ENCODE peak calls at places on chromosomes 16 and 17, in four cellular contexts. One of them, this sample, is unnamed.

GRCh38 chr16:9047689-9048301 is 43.6 kb upstream of the HAPSTR1 start:
- DNase-seq in NCI-H748 treated with DMSO at 0.1 percent for 48 hours: no peak
- DNase-seq in ascending aorta: peak; percentile 97
- DNase-seq in left lung: peak; percentile 90
- DNase-seq in this sample: peak; percentile 90

GRCh38 chr17:76611747-76612143 is 26.1 kb upstream of the ST6GALNAC2 start:
- DNase-seq in NCI-H748 treated with DMSO at 0.1 percent for 48 hours: no peak
- DNase-seq in ascending aorta: peak; percentile 31
- DNase-seq in left lung: no peak
- DNase-seq in this sample: no peak

GRCh38 chr17:77313831-77314230 is 173.1 kb downstream of the SEC14L1 start:
- DNase-seq in NCI-H748 treated with DMSO at 0.1 percent for 48 hours: no peak
- DNase-seq in ascending aorta: peak; percentile 41
- DNase-seq in left lung: peak; percentile 26
- DNase-seq in this sample: no peak

GRCh38 chr16:23852794-23853562 is 17.2 kb downstream of the PRKCB start:
- DNase-seq in NCI-H748 treated with DMSO at 0.1 percent for 48 hours: no peak
- DNase-seq in ascending aorta: no peak
- DNase-seq in left lung: no peak
- DNase-seq in this sample: no peak

GRCh38 chr16:54026456-54026855 is 260.1 kb downstream of the IRX3 start:
- DNase-seq in NCI-H748 treated with DMSO at 0.1 percent for 48 hours: no peak
- DNase-seq in ascending aorta: no peak
- DNase-seq in left lung: no peak
- DNase-seq in this sample: no peak

GRCh38 chr16:86242244-86243122 is 267.8 kb upstream of the FOXF1 start:
- DNase-seq in NCI-H748 treated with DMSO at 0.1 percent for 48 hours: no peak
- DNase-seq in ascending aorta: no peak
- DNase-seq in left lung: no peak
- DNase-seq in this sample: no peak

GRCh38 chr17:44987194-44987882 is 19.2 kb upstream of the C1QL1 start:
- DNase-seq in NCI-H748 treated with DMSO at 0.1 percent for 48 hours: no peak
- DNase-seq in ascending aorta: no peak
- DNase-seq in left lung: no peak
- DNase-seq in this sample: no peak

GRCh38 chr17:58686980-58687379 is 4.9 kb downstream of the TEX14 start:
- DNase-seq in NCI-H748 treated with DMSO at 0.1 percent for 48 hours: no peak
- DNase-seq in ascending aorta: no peak
- DNase-seq in left lung: no peak
- DNase-seq in this sample: no peak

GRCh38 chr17:15957206-15957605 is 12.3 kb downstream of the ADORA2B start:
- DNase-seq in NCI-H748 treated with DMSO at 0.1 percent for 48 hours: no peak
- DNase-seq in ascending aorta: no peak
- DNase-seq in left lung: no peak
- DNase-seq in this sample: no peak

GRCh38 chr17:48059125-48059668 is 11.0 kb downstream of the NFE2L1 start:
- DNase-seq in NCI-H748 treated with DMSO at 0.1 percent for 48 hours: no peak
- DNase-seq in ascending aorta: no peak
- DNase-seq in left lung: no peak
- DNase-seq in this sample: no peak

GRCh38 chr16:74034862-74035261 is 261.8 kb upstream of the PSMD7 start:
- DNase-seq in NCI-H748 treated with DMSO at 0.1 percent for 48 hours: peak; percentile 23
- DNase-seq in ascending aorta: no peak
- DNase-seq in left lung: no peak
- DNase-seq in this sample: no peak

This sample was measured in left ventricle myocardium superior.